ENCODE peak calls at places on chromosomes 13 and 19, in five cellular contexts. P, T, U, H and M are unnamed samples. For H3K4me1, the result is how much of the 10 kb centered on the place peaks cover.

GRCh38 chr13:37241786-37242185 is 136.3 kb upstream of the CSNK1A1L start:
- DNase-seq in P (no peak), T (no peak), H (no peak), U (no peak), M (no peak)

GRCh38 chr19:28703400-28703956 is 509.5 kb downstream of the UQCRFS1 start:
- DNase-seq in P (no peak), U (no peak), T (no peak), H (no peak), M (no peak)

GRCh38 chr19:52896431-52897148 is 845 bp downstream of the ZNF320 start:
- DNase-seq in H (peak), T (no peak), P (peak), U (no peak), M (no peak)

GRCh38 chr13:60646600-60646999 is 249.6 kb downstream of the TDRD3 start:
- DNase-seq in H (no peak), U (no peak), P (no peak), T (no peak), M (no peak)

GRCh38 chr13:41639955-41640780 is 182.8 kb downstream of the RGCC start:
- DNase-seq in H (no peak), U (no peak), P (no peak), T (no peak), M (no peak)

GRCh38 chr19:37361994-37362393 is 8.9 kb upstream of the ZNF527 start:
- DNase-seq in H (no peak), P (no peak), T (no peak), U (no peak), M (no peak)

GRCh38 chr19:7772752-7773291 is 9.8 kb downstream of the CLEC4M start:
- DNase-seq in T (no peak), P (no peak), H (no peak), U (no peak), M (no peak)

GRCh38 chr13:59415498-59415897 is 748.2 kb downstream of the DIAPH3 start:
- DNase-seq in H (peak), P (no peak), T (no peak), U (no peak), M (no peak)

GRCh38 chr19:33241530-33242101 is 16.0 kb upstream of the SLC7A10 start:
- DNase-seq in U (no peak), T (peak), P (no peak), H (peak), M (no peak)

GRCh38 chr19:58477130-58477529 is 978 bp downstream of the ZNF446 start:
- DNase-seq in P (no peak), H (no peak), T (no peak), U (no peak), M (no peak)
- H3K4me3 ChIP-seq in P (no peak), H (no peak), T (no peak), U (peak), M (peak)

GRCh38 chr19:959935-960502 is 24.1 kb upstream of the WDR18 start:
- DNase-seq in P (no peak), H (no peak), U (no peak), T (no peak), M (no peak)
- H3K4me1 ChIP-seq in P (under half), H (under half), U (under half), T (under half), M (under half)

GRCh38 chr13:25065974-25066770 is 29.8 kb upstream of the PABPC3 start:
- DNase-seq in P (no peak), T (no peak), U (no peak), H (no peak), M (no peak)

GRCh38 chr13:25068810-25069209 is 27.1 kb upstream of the PABPC3 start:
- DNase-seq in P (no peak), H (no peak), U (no peak), T (no peak), M (no peak)

GRCh38 chr13:25067054-25067453 is 28.9 kb upstream of the PABPC3 start:
- DNase-seq in H (no peak), U (no peak), P (no peak), T (no peak), M (no peak)

GRCh38 chr13:25069236-25069635 is 26.7 kb upstream of the PABPC3 start:
- DNase-seq in U (no peak), P (no peak), H (no peak), T (no peak), M (no peak)

DNA sequence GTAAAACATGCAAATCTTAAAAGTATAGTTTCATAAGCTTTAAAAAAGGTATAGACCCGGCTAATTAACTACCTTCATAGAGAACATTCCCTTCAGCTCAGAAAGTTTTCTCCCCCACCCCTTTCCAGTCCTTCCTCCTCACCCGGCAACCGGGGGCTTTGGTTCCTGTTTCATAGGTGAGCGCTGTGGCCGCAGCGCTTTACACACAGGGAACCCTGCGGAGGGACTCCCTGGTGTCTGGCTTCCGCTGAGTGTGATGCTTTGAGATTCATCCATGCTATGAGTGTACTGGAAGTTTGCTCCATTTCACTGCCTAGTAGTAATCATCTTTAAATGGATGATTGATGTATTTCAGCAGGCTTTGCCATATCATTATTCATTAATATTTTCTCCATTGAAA is 26.0 kb upstream of the PABPC3 start:
- DNase-seq in U (no peak), P (no peak), H (no peak), T (no peak), M (no peak)
- H3K27ac ChIP-seq in U (no peak), P (no peak), H (no peak), T (no peak), M (no peak)

GRCh38 chr13:23848639-23849282 is 40.4 kb downstream of the MIPEP start:
- DNase-seq in P (no peak), H (no peak), T (no peak), U (no peak), M (no peak)
- H3K4me3 ChIP-seq in P (no peak), H (no peak), T (no peak), U (no peak), M (no peak)